ENCODE peak calls at places on chromosome 17, in six cellular contexts. E is H9, L is IMR-90, U is neuronal stem cell, H is mesenchymal stem cell, K is trophoblast cell. D is an unnamed sample.

GRCh38 chr17:74888440-74888839 is 5.0 kb downstream of the FADS6 start:
- DNase-seq in E (no peak), L (no peak), U (no peak), H (no peak), K (no peak), D (no peak)

GRCh38 chr17:66474810-66475497 is 172.5 kb downstream of the PRKCA start:
- DNase-seq in E (peak), L (no peak), U (no peak), H (no peak), K (no peak), D (no peak)

GRCh38 chr17:55273579-55274370 is 9.0 kb downstream of the HLF start:
- DNase-seq in E (no peak), L (no peak), U (no peak), H (no peak), K (no peak), D (no peak)

GRCh38 chr17:14014647-14015046 is 54.7 kb upstream of the COX10 start:
- DNase-seq in E (no peak), L (peak), U (no peak), H (no peak), K (no peak), D (no peak)

GRCh38 chr17:31690118-31690517 is 168.9 kb downstream of the COPRS start:
- DNase-seq in E (no peak), L (peak), U (no peak), H (peak), K (peak), D (no peak)

GRCh38 chr17:75078097-75079022 is 9.4 kb upstream of the SLC16A5 start:
- DNase-seq in E (peak), L (peak), U (no peak), H (peak), K (peak), D (no peak)

GRCh38 chr17:76501018-76501826 is at the start of gene RHBDF2:
- DNase-seq in E (peak), L (peak), U (peak), H (peak), K (peak), D (peak)

GRCh38 chr17:16243811-16244567 is 27.0 kb downstream of the PIGL start:
- DNase-seq in E (peak), L (peak), U (no peak), H (no peak), K (no peak), D (no peak)

GRCh38 chr17:11332706-11333105 is 91.7 kb downstream of the SHISA6 start:
- DNase-seq in E (no peak), L (no peak), U (no peak), H (no peak), K (no peak), D (no peak)

GRCh38 chr17:47957591-47958490 is at the start of gene PRR15L:
- DNase-seq in E (peak), L (no peak), U (no peak), H (no peak), K (no peak), D (no peak)

GRCh38 chr17:70636517-70637133 is 467.3 kb downstream of the KCNJ2 start:
- DNase-seq in E (no peak), L (peak), U (peak), H (peak), K (peak), D (no peak)

GRCh38 chr17:29588561-29589411 is 662 bp downstream of the GIT1 start:
- DNase-seq in E (no peak), L (peak), U (no peak), H (peak), K (peak), D (no peak)

GRCh38 chr17:58352843-58353719 is 1.1 kb upstream of the SUPT4H1 start:
- DNase-seq in E (peak), L (peak), U (peak), H (peak), K (peak), D (peak)

GRCh38 chr17:34562387-34562786 is 17.0 kb upstream of the TMEM132E start:
- DNase-seq in E (peak), L (no peak), U (no peak), H (no peak), K (peak), D (no peak)

GRCh38 chr17:17043668-17044226 is 1.5 kb downstream of the MPRIP start:
- DNase-seq in E (peak), L (peak), U (peak), H (peak), K (peak), D (no peak)

GRCh38 chr17:2049333-2050245 is 5.3 kb upstream of the HIC1 start:
- DNase-seq in E (peak), L (peak), U (peak), H (peak), K (peak), D (no peak)

GRCh38 chr17:2263183-2263954 is 40.2 kb downstream of the SMG6 start:
- DNase-seq in E (no peak), L (peak), U (no peak), H (peak), K (no peak), D (no peak)

GRCh38 chr17:12021604-12022003 is 927 bp downstream of the MAP2K4 start:
- DNase-seq in E (no peak), L (no peak), U (no peak), H (no peak), K (no peak), D (no peak)

GRCh38 chr17:11803226-11803625 is 194.0 kb downstream of the ZNF18 start:
- DNase-seq in E (no peak), L (no peak), U (no peak), H (no peak), K (no peak), D (no peak)

GRCh38 chr17:74235040-74235581 is 21.7 kb downstream of the TTYH2 start:
- DNase-seq in E (no peak), L (no peak), U (no peak), H (no peak), K (no peak), D (no peak)

DNA sequence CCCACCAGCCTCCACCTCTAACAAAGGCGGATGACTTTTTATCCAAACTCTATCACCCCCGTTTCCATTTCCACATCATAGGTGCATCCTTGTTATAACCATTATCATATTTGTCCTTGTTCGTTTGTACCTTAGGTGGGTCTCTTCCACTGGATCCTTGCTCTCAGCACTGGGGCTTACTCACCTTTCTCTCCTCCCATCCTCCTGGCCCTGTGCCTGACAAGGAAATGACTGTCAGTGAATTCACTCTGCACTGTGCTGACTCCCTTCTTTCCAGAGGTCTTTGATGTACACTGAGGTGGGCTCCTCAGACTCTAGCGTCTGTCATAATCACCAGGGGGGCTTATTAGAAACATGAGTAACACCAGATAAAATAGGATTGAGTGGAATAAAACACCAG is 3.1 kb downstream of the GSG1L2 start:
- DNase-seq in E (no peak), L (no peak), U (no peak), H (no peak), K (no peak), D (no peak)
- H4K91ac ChIP-seq in E (no peak), L (no peak), U (no peak), H (no peak), K (no peak), D (no peak)

DNA sequence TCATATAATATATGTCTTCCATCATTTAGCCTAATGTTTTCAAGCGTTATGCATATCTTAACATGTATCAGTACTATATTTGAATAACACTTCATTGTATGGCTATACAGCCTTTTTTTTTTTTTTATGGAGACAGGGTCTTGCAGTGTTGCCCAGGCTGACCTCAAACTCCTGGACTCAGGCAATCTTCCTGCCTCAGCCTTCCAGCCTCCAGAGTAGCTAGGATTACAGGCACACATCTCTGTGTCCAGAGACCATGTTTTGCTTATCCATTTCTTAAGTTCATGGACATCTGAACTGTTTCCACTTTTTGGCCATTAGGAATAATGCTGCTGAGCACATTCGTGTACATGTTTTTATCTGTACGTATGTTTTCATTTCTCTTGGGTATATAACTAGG is 7.8 kb downstream of the BPTF start:
- DNase-seq in E (no peak), L (no peak), U (no peak), H (no peak), K (no peak), D (no peak)
- H4K91ac ChIP-seq in E (no peak), L (no peak), U (no peak), H (no peak), K (no peak), D (no peak)

GRCh38 chr17:39742856-39743436 is 5.2 kb downstream of the GRB7 start:
- DNase-seq in E (no peak), L (no peak), U (no peak), H (no peak), K (no peak), D (no peak)
- H4K91ac ChIP-seq in E (no peak), L (no peak), U (no peak), H (no peak), K (no peak), D (peak)

GRCh38 chr17:35903451-35903850 is 23.3 kb upstream of the CCL5 start:
- DNase-seq in E (no peak), L (no peak), U (no peak), H (no peak), K (no peak), D (no peak)

GRCh38 chr17:35900280-35900679 is 20.1 kb upstream of the CCL5 start:
- DNase-seq in E (no peak), L (no peak), U (no peak), H (peak), K (peak), D (no peak)

GRCh38 chr17:35898283-35899070 is 18.3 kb upstream of the CCL5 start:
- DNase-seq in E (no peak), L (no peak), U (no peak), H (no peak), K (no peak), D (no peak)

GRCh38 chr17:35901776-35902175 is 21.6 kb upstream of the CCL5 start:
- DNase-seq in E (no peak), L (no peak), U (no peak), H (no peak), K (peak), D (no peak)

GRCh38 chr17:35900693-35901487 is 20.7 kb upstream of the CCL5 start:
- DNase-seq in E (no peak), L (no peak), U (no peak), H (peak), K (peak), D (no peak)
- H4K91ac ChIP-seq in E (no peak), L (no peak), U (no peak), H (no peak), K (peak), D (no peak)

DNA sequence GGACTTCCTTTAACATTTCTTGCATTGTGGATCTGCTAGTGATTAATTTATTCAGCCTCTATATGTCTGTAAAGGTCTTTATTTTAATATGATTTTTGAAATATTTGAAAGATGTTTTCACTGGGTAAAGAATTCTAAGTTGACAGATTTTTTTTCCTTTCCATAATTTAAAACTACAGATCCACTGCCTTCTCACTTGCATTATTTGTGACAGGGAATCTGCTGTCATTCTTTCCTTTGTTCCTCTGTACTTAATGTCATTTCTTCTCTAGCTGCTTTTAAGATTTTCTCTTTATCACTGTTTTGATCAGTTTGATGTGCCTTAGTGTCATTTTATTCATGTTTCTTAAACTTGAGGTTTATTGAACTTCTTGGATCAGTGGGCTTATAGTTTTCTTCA is 159.9 kb downstream of the CYB561 start:
- DNase-seq in E (no peak), L (no peak), U (no peak), H (no peak), K (no peak), D (no peak)
- H4K91ac ChIP-seq in E (no peak), L (no peak), U (no peak), H (no peak), K (no peak), D (no peak)

DNA sequence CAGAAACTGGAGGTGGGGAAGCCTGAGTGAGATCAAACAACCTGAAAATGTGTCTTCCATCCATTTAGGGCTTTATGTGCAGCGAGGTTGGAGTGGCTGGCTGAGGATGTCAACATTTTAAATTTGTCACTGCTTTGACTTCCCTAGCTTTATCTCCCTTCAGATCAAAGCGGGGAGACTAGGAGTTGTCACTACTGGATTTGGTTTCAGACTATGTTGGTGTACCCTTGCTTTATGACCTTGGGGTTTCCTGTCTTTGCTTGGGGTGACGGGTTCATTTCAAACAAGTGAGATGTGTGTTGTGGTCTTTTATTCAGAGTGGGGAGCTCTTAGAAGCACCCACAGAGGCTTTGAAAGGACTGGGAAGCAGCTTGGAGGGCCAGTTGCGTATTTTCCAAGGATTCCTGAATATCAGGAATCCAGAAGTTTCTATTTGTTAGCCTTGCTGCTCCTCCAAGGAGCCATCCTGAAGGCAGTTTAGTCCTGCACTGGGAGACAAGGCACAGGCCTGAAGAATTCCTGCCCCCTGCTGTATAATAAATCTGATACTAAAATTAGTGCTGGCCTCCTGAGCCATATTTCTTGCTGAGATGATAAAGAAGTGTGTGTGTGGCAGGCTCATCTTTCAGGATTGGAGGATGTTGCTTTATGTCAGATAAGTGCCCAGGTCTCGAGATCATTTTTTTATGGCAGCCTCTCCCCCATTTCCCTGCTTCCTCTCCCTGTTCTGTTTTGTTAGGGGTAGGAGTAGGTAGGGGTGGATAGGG is 25.7 kb downstream of the MSI2 start:
- DNase-seq in E (no peak), L (no peak), U (no peak), H (no peak), K (no peak), D (no peak)
- H4K91ac ChIP-seq in E (no peak), L (no peak), U (no peak), H (no peak), K (no peak), D (no peak)

DNA sequence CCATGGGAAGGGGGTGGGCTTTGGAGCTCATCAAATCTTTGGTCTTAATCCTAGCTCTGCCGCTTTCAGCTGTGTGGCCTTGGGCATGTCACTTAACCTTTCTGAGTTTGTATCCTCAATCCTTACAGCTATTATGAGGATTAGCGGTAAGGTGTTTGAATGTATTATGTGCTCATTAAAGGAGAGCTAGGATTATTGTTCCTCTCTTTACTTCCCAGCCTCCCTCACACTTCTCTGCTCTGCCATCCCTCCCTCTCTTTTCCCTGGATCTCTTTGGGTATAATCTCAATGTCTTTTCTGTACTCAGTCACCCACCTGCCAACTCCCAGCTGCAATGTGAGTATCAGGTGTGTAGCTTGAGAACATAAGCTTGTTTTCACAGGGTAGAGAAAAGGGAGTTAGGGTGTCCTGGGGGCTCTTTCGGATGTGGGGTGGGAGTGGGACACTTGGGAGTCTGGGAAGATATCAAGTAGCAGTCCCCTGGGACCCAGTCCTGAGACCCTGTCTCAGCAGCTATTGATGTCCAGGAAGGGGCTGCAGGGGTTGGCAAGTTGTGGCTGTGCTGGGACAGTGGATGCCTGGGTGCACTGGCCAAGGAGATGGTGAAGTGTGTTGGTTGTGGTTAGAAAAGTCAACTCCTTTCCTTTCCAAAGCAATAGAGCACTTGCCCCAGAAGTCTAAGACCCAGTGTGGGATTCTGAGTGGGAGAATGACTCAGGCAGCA is 1.8 kb downstream of the EFNB3 start:
- DNase-seq in E (no peak), L (no peak), U (no peak), H (no peak), K (no peak), D (no peak)
- H4K91ac ChIP-seq in E (no peak), L (no peak), U (no peak), H (no peak), K (no peak), D (no peak)

DNA sequence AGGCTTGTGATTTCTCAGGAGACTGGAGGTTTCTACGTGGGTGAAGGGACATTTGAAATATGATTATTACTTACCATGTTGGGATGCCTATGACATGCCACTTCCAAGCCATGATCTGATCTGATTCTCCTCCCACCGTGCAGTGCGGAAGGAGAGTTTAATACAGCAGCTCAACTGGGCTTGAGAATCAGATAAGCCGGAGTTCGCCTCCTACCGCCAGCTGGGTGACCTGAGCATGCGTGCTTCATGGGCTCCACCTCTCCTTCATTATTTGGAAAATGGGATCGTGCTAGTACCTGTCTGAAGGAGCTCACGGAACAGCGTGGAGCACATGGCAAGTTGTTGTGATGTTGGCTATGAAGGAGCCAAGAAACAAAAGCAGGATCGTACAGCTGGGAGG is 12.4 kb upstream of the TIMP2 start:
- DNase-seq in E (no peak), L (no peak), U (no peak), H (no peak), K (peak), D (no peak)
- H4K91ac ChIP-seq in E (no peak), L (peak), U (no peak), H (no peak), K (no peak), D (no peak)

GRCh38 chr17:3588104-3588503 is 21.1 kb downstream of the TRPV1 start:
- DNase-seq in E (no peak), L (no peak), U (no peak), H (no peak), K (no peak), D (no peak)
- H4K91ac ChIP-seq in E (no peak), L (no peak), U (no peak), H (no peak), K (no peak), D (no peak)

DNA sequence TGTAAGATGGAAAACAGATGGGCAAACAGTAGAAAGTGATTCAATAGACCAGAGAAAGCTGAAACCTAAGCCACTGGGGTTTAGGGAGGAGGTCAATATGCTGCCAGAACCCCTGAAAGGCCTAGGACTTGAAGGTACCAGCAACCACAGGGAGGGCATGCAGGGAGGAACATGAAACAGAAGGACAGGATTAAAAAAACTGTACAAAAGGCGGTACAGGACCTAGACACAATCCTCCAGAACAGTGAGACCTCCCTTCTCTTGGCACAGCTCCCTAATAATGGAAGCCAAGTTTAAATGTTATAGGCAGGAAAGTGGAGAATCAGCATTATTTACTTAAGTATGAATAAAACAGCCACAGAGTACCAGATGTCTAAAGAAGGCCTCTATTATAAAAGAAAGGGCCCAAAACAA is 105.5 kb downstream of the SPAG9 start:
- DNase-seq in E (no peak), L (peak), U (no peak), H (no peak), K (no peak), D (no peak)
- H4K91ac ChIP-seq in E (no peak), L (no peak), U (no peak), H (no peak), K (no peak), D (no peak)

D was measured in H1.